ENCODE peak calls at places on chromosomes 2 and 18, in five cellular contexts. P is tibial nerve, H is Peyer's patch, J is tibial artery, R is natural killer cell. E is an unnamed sample.

GRCh38 chr2:236119003-236119402 is 49.2 kb downstream of the GBX2 start:
- DNase-seq in R (no peak), H (no peak), P (no peak), J (no peak), E (no peak)

GRCh38 chr2:239882335-239882734 is 142.8 kb downstream of the NDUFA10 start:
- DNase-seq in J (no peak), R (peak), H (peak), P (peak), E (no peak)

GRCh38 chr18:63111549-63112402 is 207.8 kb downstream of the BCL2 start:
- DNase-seq in P (peak), J (peak), H (no peak), R (no peak), E (no peak)

GRCh38 chr2:217978536-217979150 is 24.2 kb downstream of the TNS1 start:
- DNase-seq in R (no peak), P (no peak), H (no peak), J (peak), E (peak)

GRCh38 chr2:150167711-150168110 is 319.8 kb downstream of the RND3 start:
- DNase-seq in R (no peak), P (no peak), H (no peak), J (no peak), E (no peak)

GRCh38 chr2:74216642-74217041 is 18.2 kb downstream of the MTHFD2 start:
- DNase-seq in R (no peak), H (no peak), P (no peak), J (no peak), E (no peak)

GRCh38 chr2:169046440-169047151 is 15.5 kb upstream of the ABCB11 start:
- DNase-seq in J (no peak), P (no peak), H (no peak), R (no peak), E (no peak)

GRCh38 chr2:193561054-193561453 is 1366.3 kb upstream of the TMEFF2 start:
- DNase-seq in J (no peak), H (no peak), R (no peak), P (no peak), E (no peak)

GRCh38 chr2:176056411-176056810 is 27.4 kb downstream of the EVX2 start:
- DNase-seq in P (no peak), J (no peak), H (no peak), R (no peak), E (no peak)

DNA sequence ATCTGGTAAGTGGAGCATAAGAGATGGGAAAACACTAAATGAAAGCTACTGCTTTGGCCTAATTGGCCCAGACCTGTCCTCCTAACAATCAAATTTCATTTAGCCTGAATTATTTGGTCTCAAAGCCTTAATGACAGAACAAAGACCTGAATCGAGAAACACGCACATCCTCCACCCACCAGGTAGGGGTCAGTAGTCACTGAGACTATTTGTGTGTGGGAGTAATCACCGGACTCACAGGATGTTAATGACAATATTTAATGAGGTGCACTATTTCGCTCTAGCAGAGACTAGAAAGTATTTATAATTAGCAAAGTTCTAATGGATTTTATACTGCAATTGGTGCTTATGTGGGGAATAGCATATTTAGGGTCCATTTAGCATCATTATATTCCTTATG is 68.1 kb downstream of the RBM43 start:
- DNase-seq in P (no peak), J (no peak), H (no peak), R (no peak), E (no peak)
- TF ChIP-seq CTCF in P (no peak), J (no peak), H (no peak), R (no peak), E (no peak)

GRCh38 chr18:31563778-31564177 is 27.9 kb upstream of the TTR start:
- DNase-seq in P (no peak), R (no peak), H (no peak), J (no peak), E (no peak)
- TF ChIP-seq CTCF in P (no peak), R (no peak), H (no peak), J (no peak), E (no peak)

GRCh38 chr2:63163231-63163845 is 112.7 kb downstream of the OTX1 start:
- DNase-seq in J (no peak), P (no peak), H (no peak), R (no peak), E (no peak)
- TF ChIP-seq CTCF in J (no peak), P (no peak), H (no peak), R (no peak), E (no peak)

DNA sequence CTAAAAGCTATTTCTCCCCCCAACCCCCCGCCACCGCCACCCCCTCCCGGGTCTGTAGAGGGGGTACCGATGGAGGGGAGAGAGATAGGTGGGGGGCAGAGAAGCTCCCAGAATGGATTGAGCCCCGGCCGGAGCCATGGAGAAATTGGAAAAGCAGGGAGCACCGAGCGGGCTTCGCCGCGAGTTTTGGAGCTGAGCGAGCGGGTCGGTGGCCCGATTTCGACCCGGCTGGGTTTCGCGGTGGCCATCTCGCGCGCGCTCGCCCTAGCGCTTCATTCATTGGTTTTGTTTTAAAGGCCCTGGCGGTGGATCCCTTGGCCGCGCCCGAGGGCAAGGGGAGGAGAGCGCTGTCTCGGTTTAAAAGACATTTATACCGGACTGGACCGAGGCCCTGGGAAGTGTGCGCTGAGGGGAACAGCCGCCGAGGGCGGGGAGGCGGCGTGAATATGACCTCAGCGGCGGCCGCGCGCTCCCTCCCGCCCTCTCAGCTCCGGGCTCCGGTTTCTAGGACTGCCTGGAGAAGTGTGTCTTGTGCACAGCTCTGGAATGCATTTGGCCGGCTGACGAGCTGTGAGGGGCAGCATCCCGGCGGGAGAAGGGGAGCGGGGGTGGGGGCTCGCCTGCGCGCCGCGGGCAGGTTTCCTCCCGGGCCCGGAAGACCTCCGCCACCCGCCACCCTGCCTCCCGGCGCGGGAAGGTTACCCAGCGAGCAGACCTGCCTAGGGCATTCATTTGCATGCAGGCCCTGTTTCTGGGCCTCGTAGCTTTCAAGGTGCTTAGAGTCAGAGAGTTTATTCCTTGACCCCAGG is 1.7 kb upstream of the SMAD7 start:
- DNase-seq in P (peak), R (peak), J (peak), H (peak), E (peak)
- TF ChIP-seq CTCF in P (no peak), R (peak), J (no peak), H (no peak), E (no peak)